ENCODE peak calls at places on chromosomes 1 and 21, in ten cellular contexts. One of them, this sample, is unnamed.

GRCh38 chr1:94553323-94553730 is 11.8 kb upstream of the F3 start:
- DNase-seq in astrocyte of the spinal cord: peak; percentile 58
- DNase-seq in heart left ventricle: no peak
- DNase-seq in mucosa of descending colon: no peak
- DNase-seq in cardiac fibroblast: peak; percentile 24
- DNase-seq in stomach: no peak
- DNase-seq in foreskin fibroblast: peak; percentile 52
- DNase-seq in endodermal cell: peak; percentile 81
- DNase-seq in tibial nerve: no peak
- DNase-seq in AG04449: no peak
- DNase-seq in this sample: no peak

GRCh38 chr21:41446571-41446970 is 20.5 kb downstream of the MX1 start:
- DNase-seq in heart left ventricle: no peak
- DNase-seq in stomach: no peak
- DNase-seq in endodermal cell: no peak
- DNase-seq in astrocyte of the spinal cord: no peak
- DNase-seq in cardiac fibroblast: no peak
- DNase-seq in AG04449: no peak
- DNase-seq in tibial nerve: no peak
- DNase-seq in mucosa of descending colon: no peak
- DNase-seq in foreskin fibroblast: no peak
- DNase-seq in this sample: no peak

GRCh38 chr1:183163311-183163710 is 22.8 kb upstream of the LAMC2 start:
- DNase-seq in AG04449: peak; percentile 26
- DNase-seq in astrocyte of the spinal cord: peak; percentile 81
- DNase-seq in tibial nerve: no peak
- DNase-seq in mucosa of descending colon: no peak
- DNase-seq in endodermal cell: no peak
- DNase-seq in foreskin fibroblast: peak; percentile 92
- DNase-seq in cardiac fibroblast: no peak
- DNase-seq in stomach: no peak
- DNase-seq in heart left ventricle: no peak
- DNase-seq in this sample: no peak

GRCh38 chr1:116393015-116393414 is 20.0 kb downstream of the ATP1A1 start:
- DNase-seq in foreskin fibroblast: no peak
- DNase-seq in cardiac fibroblast: no peak
- DNase-seq in tibial nerve: no peak
- DNase-seq in heart left ventricle: no peak
- DNase-seq in stomach: no peak
- DNase-seq in mucosa of descending colon: no peak
- DNase-seq in astrocyte of the spinal cord: no peak
- DNase-seq in endodermal cell: no peak
- DNase-seq in AG04449: no peak
- DNase-seq in this sample: no peak

GRCh38 chr1:154749078-154749760 is 120.9 kb downstream of the KCNN3 start:
- DNase-seq in astrocyte of the spinal cord: peak; percentile 36
- DNase-seq in endodermal cell: peak; percentile 64
- DNase-seq in heart left ventricle: no peak
- DNase-seq in AG04449: no peak
- DNase-seq in mucosa of descending colon: no peak
- DNase-seq in stomach: no peak
- DNase-seq in cardiac fibroblast: peak; percentile 68
- DNase-seq in tibial nerve: no peak
- DNase-seq in foreskin fibroblast: peak; percentile 18
- DNase-seq in this sample: no peak

GRCh38 chr1:92623187-92623778 is 136.6 kb upstream of the GFI1 start:
- DNase-seq in AG04449: no peak
- DNase-seq in foreskin fibroblast: peak; percentile 12
- DNase-seq in tibial nerve: no peak
- DNase-seq in astrocyte of the spinal cord: peak; percentile 20
- DNase-seq in cardiac fibroblast: peak; percentile 36
- DNase-seq in stomach: no peak
- DNase-seq in mucosa of descending colon: no peak
- DNase-seq in endodermal cell: no peak
- DNase-seq in heart left ventricle: no peak
- DNase-seq in this sample: no peak

GRCh38 chr1:4634156-4634792 is 20.1 kb upstream of the AJAP1 start:
- DNase-seq in stomach: no peak
- DNase-seq in heart left ventricle: no peak
- DNase-seq in mucosa of descending colon: no peak
- DNase-seq in tibial nerve: no peak
- DNase-seq in cardiac fibroblast: no peak
- DNase-seq in AG04449: no peak
- DNase-seq in endodermal cell: no peak
- DNase-seq in astrocyte of the spinal cord: no peak
- DNase-seq in foreskin fibroblast: no peak
- DNase-seq in this sample: no peak

GRCh38 chr1:169999357-169999756 is 75.1 kb downstream of the KIFAP3 start:
- DNase-seq in endodermal cell: no peak
- DNase-seq in foreskin fibroblast: peak; percentile 89
- DNase-seq in stomach: no peak
- DNase-seq in astrocyte of the spinal cord: peak; percentile 81
- DNase-seq in cardiac fibroblast: peak; percentile 60
- DNase-seq in tibial nerve: peak; percentile 24
- DNase-seq in mucosa of descending colon: no peak
- DNase-seq in heart left ventricle: peak; percentile 35
- DNase-seq in AG04449: peak; percentile 84
- DNase-seq in this sample: peak; percentile 100

GRCh38 chr1:215458084-215458483 is 109.0 kb upstream of the KCTD3 start:
- DNase-seq in cardiac fibroblast: no peak
- DNase-seq in mucosa of descending colon: no peak
- DNase-seq in astrocyte of the spinal cord: peak; percentile 41
- DNase-seq in heart left ventricle: no peak
- DNase-seq in AG04449: no peak
- DNase-seq in foreskin fibroblast: peak; percentile 12
- DNase-seq in stomach: no peak
- DNase-seq in tibial nerve: no peak
- DNase-seq in endodermal cell: no peak
- DNase-seq in this sample: no peak

GRCh38 chr1:230913496-230913895 is 45.2 kb upstream of the C1orf198 start:
- DNase-seq in foreskin fibroblast: peak; percentile 78
- DNase-seq in heart left ventricle: no peak
- DNase-seq in stomach: no peak
- DNase-seq in AG04449: no peak
- DNase-seq in astrocyte of the spinal cord: no peak
- DNase-seq in endodermal cell: no peak
- DNase-seq in tibial nerve: no peak
- DNase-seq in mucosa of descending colon: no peak
- DNase-seq in cardiac fibroblast: peak; percentile 43
- DNase-seq in this sample: no peak

GRCh38 chr1:56644064-56644940 is 812 bp upstream of the PRKAA2 start:
- DNase-seq in tibial nerve: no peak
- DNase-seq in heart left ventricle: no peak
- DNase-seq in endodermal cell: no peak
- DNase-seq in AG04449: no peak
- DNase-seq in stomach: no peak
- DNase-seq in cardiac fibroblast: peak; percentile 13
- DNase-seq in foreskin fibroblast: peak; percentile 53
- DNase-seq in astrocyte of the spinal cord: peak; percentile 19
- DNase-seq in mucosa of descending colon: no peak
- DNase-seq in this sample: no peak

GRCh38 chr21:41048636-41049035 is 119.3 kb upstream of the BACE2 start:
- DNase-seq in foreskin fibroblast: no peak
- DNase-seq in endodermal cell: no peak
- DNase-seq in tibial nerve: no peak
- DNase-seq in AG04449: no peak
- DNase-seq in mucosa of descending colon: no peak
- DNase-seq in astrocyte of the spinal cord: no peak
- DNase-seq in heart left ventricle: no peak
- DNase-seq in cardiac fibroblast: no peak
- DNase-seq in stomach: no peak
- DNase-seq in this sample: no peak

GRCh38 chr1:78690516-78690915 is 40.9 kb downstream of the IFI44 start:
- DNase-seq in tibial nerve: no peak
- DNase-seq in stomach: no peak
- DNase-seq in AG04449: no peak
- DNase-seq in mucosa of descending colon: no peak
- DNase-seq in heart left ventricle: no peak
- DNase-seq in endodermal cell: no peak
- DNase-seq in astrocyte of the spinal cord: no peak
- DNase-seq in cardiac fibroblast: no peak
- DNase-seq in foreskin fibroblast: peak; percentile 49
- DNase-seq in this sample: no peak

GRCh38 chr1:77504986-77505385 is 177.5 kb downstream of the ZZZ3 start:
- DNase-seq in astrocyte of the spinal cord: peak; percentile 24
- DNase-seq in AG04449: no peak
- DNase-seq in cardiac fibroblast: peak; percentile 75
- DNase-seq in mucosa of descending colon: no peak
- DNase-seq in endodermal cell: no peak
- DNase-seq in heart left ventricle: no peak
- DNase-seq in stomach: no peak
- DNase-seq in tibial nerve: no peak
- DNase-seq in foreskin fibroblast: peak; percentile 62
- DNase-seq in this sample: no peak

GRCh38 chr1:227947678-227948492 is at the start of gene WNT9A:
- DNase-seq in stomach: peak; percentile 55
- DNase-seq in foreskin fibroblast: peak; percentile 77
- DNase-seq in cardiac fibroblast: peak; percentile 54
- DNase-seq in heart left ventricle: peak; percentile 66
- DNase-seq in AG04449: no peak
- DNase-seq in astrocyte of the spinal cord: peak; percentile 22
- DNase-seq in endodermal cell: peak; percentile 87
- DNase-seq in mucosa of descending colon: peak; percentile 58
- DNase-seq in tibial nerve: no peak
- DNase-seq in this sample: no peak

GRCh38 chr1:200731654-200732332 is 6.9 kb upstream of the CAMSAP2 start:
- DNase-seq in foreskin fibroblast: no peak
- DNase-seq in heart left ventricle: no peak
- DNase-seq in AG04449: no peak
- DNase-seq in stomach: no peak
- DNase-seq in tibial nerve: no peak
- DNase-seq in cardiac fibroblast: no peak
- DNase-seq in endodermal cell: no peak
- DNase-seq in astrocyte of the spinal cord: no peak
- DNase-seq in mucosa of descending colon: no peak
- DNase-seq in this sample: no peak

GRCh38 chr1:95207223-95207935 is 26.6 kb upstream of the RWDD3 start:
- DNase-seq in stomach: peak; percentile 31
- DNase-seq in mucosa of descending colon: no peak
- DNase-seq in heart left ventricle: peak; percentile 40
- DNase-seq in astrocyte of the spinal cord: no peak
- DNase-seq in AG04449: no peak
- DNase-seq in cardiac fibroblast: no peak
- DNase-seq in endodermal cell: no peak
- DNase-seq in foreskin fibroblast: no peak
- DNase-seq in tibial nerve: no peak
- DNase-seq in this sample: no peak

GRCh38 chr1:200129480-200129879 is 102.0 kb downstream of the NR5A2 start:
- DNase-seq in stomach: no peak
- DNase-seq in foreskin fibroblast: no peak
- DNase-seq in heart left ventricle: no peak
- DNase-seq in astrocyte of the spinal cord: no peak
- DNase-seq in mucosa of descending colon: no peak
- DNase-seq in tibial nerve: no peak
- DNase-seq in cardiac fibroblast: no peak
- DNase-seq in AG04449: no peak
- DNase-seq in endodermal cell: peak; percentile 67
- DNase-seq in this sample: no peak

GRCh38 chr1:47991187-47991586 is 6.0 kb downstream of the TRABD2B start:
- DNase-seq in AG04449: no peak
- DNase-seq in cardiac fibroblast: no peak
- DNase-seq in astrocyte of the spinal cord: peak; percentile 64
- DNase-seq in mucosa of descending colon: no peak
- DNase-seq in stomach: no peak
- DNase-seq in foreskin fibroblast: peak; percentile 85
- DNase-seq in tibial nerve: no peak
- DNase-seq in heart left ventricle: no peak
- DNase-seq in endodermal cell: peak; percentile 51
- DNase-seq in this sample: no peak

GRCh38 chr1:38858833-38859560 is 575 bp downstream of the RRAGC start:
- DNase-seq in AG04449: no peak
- DNase-seq in foreskin fibroblast: peak; percentile 66
- DNase-seq in heart left ventricle: peak; percentile 67
- DNase-seq in mucosa of descending colon: peak; percentile 88
- DNase-seq in endodermal cell: peak; percentile 76
- DNase-seq in tibial nerve: peak; percentile 30
- DNase-seq in astrocyte of the spinal cord: peak; percentile 57
- DNase-seq in stomach: peak; percentile 76
- DNase-seq in cardiac fibroblast: peak; percentile 51
- DNase-seq in this sample: no peak

GRCh38 chr1:8671313-8671917 is 146.0 kb downstream of the RERE start:
- DNase-seq in stomach: no peak
- DNase-seq in mucosa of descending colon: no peak
- DNase-seq in astrocyte of the spinal cord: peak; percentile 71
- DNase-seq in foreskin fibroblast: peak; percentile 89
- DNase-seq in heart left ventricle: peak; percentile 39
- DNase-seq in AG04449: no peak
- DNase-seq in tibial nerve: peak; percentile 67
- DNase-seq in endodermal cell: no peak
- DNase-seq in cardiac fibroblast: peak; percentile 91
- DNase-seq in this sample: no peak

GRCh38 chr1:76115186-76115585 is 40.6 kb downstream of the ST6GALNAC3 start:
- DNase-seq in foreskin fibroblast: no peak
- DNase-seq in AG04449: no peak
- DNase-seq in cardiac fibroblast: no peak
- DNase-seq in mucosa of descending colon: no peak
- DNase-seq in endodermal cell: no peak
- DNase-seq in heart left ventricle: no peak
- DNase-seq in stomach: no peak
- DNase-seq in astrocyte of the spinal cord: no peak
- DNase-seq in tibial nerve: no peak
- DNase-seq in this sample: no peak
- H3K4me3 ChIP-seq in foreskin fibroblast: no peak overlapping the region
- H3K4me3 ChIP-seq in AG04449: no peak overlapping the region
- H3K4me3 ChIP-seq in cardiac fibroblast: no peak overlapping the region
- H3K4me3 ChIP-seq in mucosa of descending colon: no peak overlapping the region
- H3K4me3 ChIP-seq in endodermal cell: no peak overlapping the region
- H3K4me3 ChIP-seq in heart left ventricle: no peak overlapping the region
- H3K4me3 ChIP-seq in stomach: no peak overlapping the region
- H3K4me3 ChIP-seq in astrocyte of the spinal cord: no peak overlapping the region
- H3K4me3 ChIP-seq in tibial nerve: no peak overlapping the region
- H3K4me3 ChIP-seq in this sample: no peak overlapping the region

GRCh38 chr1:84422909-84423308 is 24.6 kb downstream of the DNASE2B start:
- DNase-seq in mucosa of descending colon: no peak
- DNase-seq in stomach: no peak
- DNase-seq in endodermal cell: no peak
- DNase-seq in foreskin fibroblast: no peak
- DNase-seq in tibial nerve: no peak
- DNase-seq in AG04449: no peak
- DNase-seq in heart left ventricle: no peak
- DNase-seq in cardiac fibroblast: no peak
- DNase-seq in astrocyte of the spinal cord: no peak
- DNase-seq in this sample: no peak
- TF ChIP-seq CTCF in mucosa of descending colon: no peak
- TF ChIP-seq CTCF in stomach: no peak
- TF ChIP-seq CTCF in endodermal cell: no peak
- TF ChIP-seq CTCF in foreskin fibroblast: no peak
- TF ChIP-seq CTCF in tibial nerve: no peak
- TF ChIP-seq CTCF in AG04449: no peak
- TF ChIP-seq CTCF in heart left ventricle: no peak
- TF ChIP-seq CTCF in cardiac fibroblast: no peak
- TF ChIP-seq CTCF in astrocyte of the spinal cord: no peak
- TF ChIP-seq CTCF in this sample: no peak

GRCh38 chr1:66300986-66301451 is 232.9 kb upstream of the SGIP1 start:
- DNase-seq in cardiac fibroblast: peak; percentile 74
- DNase-seq in foreskin fibroblast: peak; percentile 74
- DNase-seq in heart left ventricle: no peak
- DNase-seq in astrocyte of the spinal cord: peak; percentile 70
- DNase-seq in mucosa of descending colon: no peak
- DNase-seq in AG04449: no peak
- DNase-seq in stomach: no peak
- DNase-seq in endodermal cell: no peak
- DNase-seq in tibial nerve: peak; percentile 12
- DNase-seq in this sample: no peak
- H3K4me3 ChIP-seq in cardiac fibroblast: peak overlapping the region; percentile 25
- H3K4me3 ChIP-seq in foreskin fibroblast: no peak overlapping the region
- H3K4me3 ChIP-seq in heart left ventricle: peak overlapping the region; percentile 31
- H3K4me3 ChIP-seq in astrocyte of the spinal cord: no peak overlapping the region
- H3K4me3 ChIP-seq in mucosa of descending colon: no peak overlapping the region
- H3K4me3 ChIP-seq in AG04449: no peak overlapping the region
- H3K4me3 ChIP-seq in stomach: no peak overlapping the region
- H3K4me3 ChIP-seq in endodermal cell: no peak overlapping the region
- H3K4me3 ChIP-seq in tibial nerve: no peak overlapping the region
- H3K4me3 ChIP-seq in this sample: no peak overlapping the region

GRCh38 chr1:41789616-41790330 is 128.9 kb downstream of the HIVEP3 start:
- DNase-seq in foreskin fibroblast: no peak
- DNase-seq in cardiac fibroblast: no peak
- DNase-seq in heart left ventricle: no peak
- DNase-seq in endodermal cell: no peak
- DNase-seq in tibial nerve: no peak
- DNase-seq in mucosa of descending colon: no peak
- DNase-seq in AG04449: no peak
- DNase-seq in astrocyte of the spinal cord: no peak
- DNase-seq in stomach: no peak
- DNase-seq in this sample: no peak
- TF ChIP-seq CTCF in foreskin fibroblast: no peak
- TF ChIP-seq CTCF in cardiac fibroblast: no peak
- TF ChIP-seq CTCF in heart left ventricle: no peak
- TF ChIP-seq CTCF in endodermal cell: no peak
- TF ChIP-seq CTCF in tibial nerve: no peak
- TF ChIP-seq CTCF in mucosa of descending colon: no peak
- TF ChIP-seq CTCF in AG04449: no peak
- TF ChIP-seq CTCF in astrocyte of the spinal cord: no peak
- TF ChIP-seq CTCF in stomach: no peak
- TF ChIP-seq CTCF in this sample: no peak

This sample was measured in retinal pigment epithelial cell.